ENCODE peak calls at places on chromosomes 12 and 14, in five cellular contexts. L is stomach, T is suprapubic skin, P is A673, M is psoas muscle. C is an unnamed sample. For H3K4me1, the result is how much of the 10 kb centered on the place peaks cover.

GRCh38 chr12:53170245-53170644 is 10.3 kb upstream of the ZNF740 start:
- DNase-seq in L (peak), T (no peak), P (no peak), M (no peak), C (no peak)

GRCh38 chr12:13197526-13198141 is 1.1 kb downstream of the EMP1 start:
- DNase-seq in L (no peak), T (peak), P (peak), M (peak), C (no peak)

GRCh38 chr12:31029916-31030562 is 43.6 kb upstream of the DDX11 start:
- DNase-seq in L (no peak), T (no peak), P (no peak), M (no peak), C (no peak)

GRCh38 chr12:118055144-118055557 is 5.8 kb downstream of the WSB2 start:
- DNase-seq in L (peak), T (peak), P (peak), M (peak), C (peak)

GRCh38 chr12:124737040-124737419 is 126.6 kb downstream of the SCARB1 start:
- DNase-seq in L (no peak), T (no peak), P (no peak), M (no peak), C (no peak)

GRCh38 chr14:95255487-95255886 is 64.2 kb downstream of the CLMN start:
- DNase-seq in L (peak), T (no peak), P (peak), M (no peak), C (peak)

GRCh38 chr14:90903101-90903500 is 86.9 kb upstream of the TTC7B start:
- DNase-seq in L (peak), T (no peak), P (peak), M (no peak), C (no peak)

GRCh38 chr14:60753264-60754126 is 18.9 kb downstream of the MNAT1 start:
- DNase-seq in L (no peak), T (no peak), P (no peak), M (no peak), C (no peak)

GRCh38 chr12:54018608-54018984 is 9.6 kb upstream of the HOXC6 start:
- DNase-seq in L (no peak), T (no peak), P (peak), M (peak), C (no peak)

GRCh38 chr12:89960607-89961394 is 252.2 kb upstream of the ATP2B1 start:
- DNase-seq in L (no peak), T (no peak), P (no peak), M (no peak), C (no peak)

GRCh38 chr12:21659383-21659782 is 1.7 kb upstream of the LDHB start:
- DNase-seq in L (no peak), T (no peak), P (no peak), M (no peak), C (no peak)

GRCh38 chr14:32933943-32934890 is 4.5 kb upstream of the NPAS3 start:
- DNase-seq in L (no peak), T (no peak), P (peak), M (peak), C (no peak)

GRCh38 chr12:27434673-27435565 is 11.6 kb upstream of the SMCO2 start:
- DNase-seq in L (no peak), T (no peak), P (peak), M (no peak), C (no peak)

GRCh38 chr12:72692338-72692737 is 420.2 kb downstream of the TRHDE start:
- DNase-seq in L (no peak), T (no peak), P (no peak), M (no peak), C (no peak)

GRCh38 chr12:92144631-92145480 is 790 bp downstream of the BTG1 start:
- DNase-seq in L (peak), T (peak), P (peak), M (peak), C (peak)

GRCh38 chr12:49636574-49636973 is 13.2 kb downstream of the PRPF40B start:
- DNase-seq in L (no peak), T (peak), P (no peak), M (no peak), C (no peak)

GRCh38 chr12:69241444-69242092 is 2.2 kb downstream of the CPSF6 start:
- DNase-seq in L (no peak), T (no peak), P (peak), M (no peak), C (no peak)
- H3K4me3 ChIP-seq in L (peak), T (peak), P (peak), M (peak), C (peak)

GRCh38 chr14:89379891-89380820 is 36.9 kb downstream of the FOXN3 start:
- DNase-seq in L (no peak), T (no peak), P (no peak), M (no peak), C (no peak)

GRCh38 chr14:89384023-89384422 is 33.0 kb downstream of the FOXN3 start:
- DNase-seq in L (no peak), T (no peak), P (no peak), M (no peak), C (no peak)

GRCh38 chr14:89384636-89385035 is 32.4 kb downstream of the FOXN3 start:
- DNase-seq in L (no peak), T (no peak), P (no peak), M (no peak), C (no peak)

GRCh38 chr14:89383171-89383845 is 33.7 kb downstream of the FOXN3 start:
- DNase-seq in L (no peak), T (no peak), P (no peak), M (no peak), C (no peak)

DNA sequence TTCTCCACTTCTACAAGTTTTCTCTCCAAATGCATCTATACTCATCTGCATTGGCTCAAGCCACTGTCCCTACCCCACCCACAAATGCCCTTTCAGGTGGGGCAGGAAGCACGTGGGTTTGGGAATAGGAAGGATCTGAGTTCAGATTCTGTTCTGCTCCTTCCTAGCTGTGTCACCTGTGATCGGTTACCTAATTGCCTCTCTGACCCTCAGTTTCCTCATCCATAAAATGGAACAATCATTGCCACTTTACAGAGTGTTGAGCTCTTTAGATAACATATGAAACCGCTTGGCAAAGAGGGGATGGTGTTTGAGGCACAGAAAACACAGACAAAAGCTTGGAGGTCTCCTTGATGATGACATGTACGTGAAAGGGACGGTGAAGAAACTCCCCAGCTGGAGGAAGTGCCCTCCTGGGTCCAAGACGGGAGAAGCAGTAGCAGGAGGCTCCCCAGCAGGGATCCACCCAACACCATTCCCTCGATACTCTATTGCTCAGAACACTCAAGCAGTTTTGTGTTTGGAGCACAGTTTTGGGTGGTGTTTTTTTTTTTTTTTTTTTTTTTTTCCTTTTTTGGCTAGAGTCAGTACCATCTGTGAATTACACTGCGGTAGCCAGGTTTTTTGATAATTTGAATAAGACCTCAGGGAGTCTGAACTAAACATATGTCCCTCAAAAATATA is 34.4 kb downstream of the FOXN3 start:
- DNase-seq in L (no peak), T (no peak), P (no peak), M (no peak), C (no peak)
- H3K4me1 ChIP-seq in L (under half), T (under half), P (under half), M (under half), C (under half)

GRCh38 chr14:101441710-101442109 is 119.6 kb upstream of the DIO3 start:
- DNase-seq in L (no peak), T (no peak), P (no peak), M (no peak), C (no peak)

GRCh38 chr14:101444116-101444515 is 117.2 kb upstream of the DIO3 start:
- DNase-seq in L (no peak), T (no peak), P (no peak), M (no peak), C (no peak)

GRCh38 chr14:101446387-101446969 is 114.8 kb upstream of the DIO3 start:
- DNase-seq in L (no peak), T (no peak), P (no peak), M (no peak), C (no peak)

GRCh38 chr14:101442451-101442850 is 118.8 kb upstream of the DIO3 start:
- DNase-seq in L (no peak), T (no peak), P (no peak), M (no peak), C (no peak)

DNA sequence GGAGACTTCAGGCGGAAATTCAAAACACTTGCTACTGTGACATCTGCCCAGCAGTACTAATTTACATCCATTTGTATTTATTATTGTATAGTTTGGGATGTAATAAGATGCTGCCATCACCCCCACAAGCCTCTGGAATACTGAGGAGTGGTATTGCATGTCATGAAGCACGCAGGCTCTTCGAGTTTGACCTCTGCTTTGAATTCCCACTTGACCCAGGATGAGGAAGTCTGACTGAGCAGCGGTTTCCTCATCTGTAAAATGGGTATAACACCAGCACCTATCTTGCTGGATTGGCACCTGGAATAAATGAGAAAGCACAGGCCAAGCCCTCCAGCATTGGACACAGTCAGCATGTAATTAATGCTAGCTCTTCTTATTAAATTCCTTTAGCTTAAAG is 116.0 kb upstream of the DIO3 start:
- DNase-seq in L (no peak), T (no peak), P (no peak), M (no peak), C (no peak)
- H3K4me3 ChIP-seq in L (no peak), T (no peak), P (no peak), M (no peak), C (no peak)

GRCh38 chr12:65827827-65828231 is 3.5 kb downstream of the HMGA2 start:
- DNase-seq in L (no peak), T (no peak), P (no peak), M (no peak), C (no peak)

GRCh38 chr12:65826513-65827171 is 2.4 kb downstream of the HMGA2 start:
- DNase-seq in L (no peak), T (no peak), P (peak), M (no peak), C (no peak)

GRCh38 chr12:65830305-65830704 is 6.0 kb downstream of the HMGA2 start:
- DNase-seq in L (no peak), T (no peak), P (no peak), M (no peak), C (no peak)

GRCh38 chr12:65829716-65830115 is 5.4 kb downstream of the HMGA2 start:
- DNase-seq in L (no peak), T (no peak), P (no peak), M (no peak), C (no peak)

GRCh38 chr12:65828711-65829339 is 4.5 kb downstream of the HMGA2 start:
- DNase-seq in L (no peak), T (no peak), P (no peak), M (no peak), C (no peak)
- H3K4me1 ChIP-seq in L (under half), T (under half), P (under half), M (under half), C (under half)

DNA sequence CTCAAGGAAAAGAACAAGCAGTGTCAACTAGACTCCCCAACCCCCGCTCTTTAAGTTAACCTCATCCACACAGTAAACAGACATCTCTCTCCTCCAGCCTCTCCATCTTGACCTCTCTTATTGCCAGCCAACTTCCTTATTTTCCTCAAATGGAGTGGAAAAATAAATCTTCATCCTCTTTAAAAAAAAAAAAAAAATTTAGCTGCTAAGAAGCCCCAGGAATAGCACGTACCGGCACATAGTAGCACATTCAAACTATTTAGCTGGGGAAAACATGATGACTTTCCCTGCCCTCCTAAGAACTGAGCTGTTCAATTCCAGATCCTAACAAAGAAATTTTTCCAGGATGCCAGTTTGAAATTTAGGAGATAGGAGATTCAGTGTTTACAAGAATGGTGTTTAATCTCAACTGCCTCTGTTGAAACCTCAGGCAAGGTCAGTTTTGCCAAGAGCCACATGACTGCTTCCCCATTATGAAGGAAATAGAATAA is 90.8 kb downstream of the EPS8 start:
- DNase-seq in L (no peak), T (no peak), P (no peak), M (no peak), C (no peak)
- H3K4me3 ChIP-seq in L (no peak), T (no peak), P (no peak), M (no peak), C (no peak)

GRCh38 chr14:104432611-104433231 is 146.8 kb upstream of the C14orf180 start:
- DNase-seq in L (peak), T (peak), P (no peak), M (no peak), C (peak)
- H3K4me1 ChIP-seq in L (under half), T (under half), P (under half), M (under half), C (under half)

DNA sequence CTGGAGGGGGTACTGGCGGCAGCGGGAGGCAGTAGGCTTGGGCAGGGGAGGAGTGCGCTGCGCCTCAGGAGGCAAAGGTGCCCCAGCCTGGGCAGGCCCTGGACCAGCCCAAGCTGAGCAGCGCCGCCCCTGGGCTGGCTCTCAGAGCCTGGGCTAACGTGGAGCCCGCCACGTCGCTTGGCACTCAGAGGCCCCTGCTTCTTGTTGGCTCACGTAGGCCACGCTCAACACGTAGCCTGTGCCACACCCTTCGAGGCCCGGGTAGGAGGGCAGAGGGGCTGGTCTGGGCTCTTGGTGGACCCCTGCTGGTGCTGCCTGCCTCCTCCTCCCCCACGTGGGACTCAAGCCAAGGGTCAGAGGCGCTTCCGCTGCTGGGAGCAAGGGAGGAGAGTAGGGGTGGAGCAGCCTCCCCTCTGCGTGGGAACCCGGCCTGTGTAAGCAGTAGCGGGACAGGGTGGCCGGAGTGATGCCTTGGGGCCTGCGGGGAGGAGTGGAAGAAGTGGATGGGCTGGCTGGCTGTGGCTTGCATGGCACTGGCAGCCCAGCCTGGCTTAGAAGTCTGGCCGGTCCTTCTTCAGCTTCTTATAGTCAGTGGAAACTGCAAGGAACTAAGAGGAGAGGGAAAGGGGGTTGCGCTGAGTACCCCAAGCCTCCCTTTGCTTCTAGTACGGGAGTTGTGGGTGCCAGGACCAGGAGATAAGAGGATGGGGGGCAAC is 5.7 kb downstream of the SHMT2 start:
- DNase-seq in L (peak), T (peak), P (no peak), M (peak), C (peak)
- H3K4me3 ChIP-seq in L (no peak), T (peak), P (no peak), M (peak), C (peak)

GRCh38 chr12:114682101-114682919 is 1.7 kb downstream of the TBX3 start:
- DNase-seq in L (no peak), T (no peak), P (no peak), M (no peak), C (no peak)

GRCh38 chr12:114683709-114684097 is 272 bp downstream of the TBX3 start:
- DNase-seq in L (no peak), T (no peak), P (no peak), M (no peak), C (no peak)

GRCh38 chr12:114684870-114685273 is 897 bp upstream of the TBX3 start:
- DNase-seq in L (no peak), T (no peak), P (no peak), M (no peak), C (no peak)

GRCh38 chr12:114684098-114684869 is at the start of gene TBX3:
- DNase-seq in L (peak), T (peak), P (peak), M (peak), C (peak)

GRCh38 chr12:114682920-114683708 is 861 bp downstream of the TBX3 start:
- DNase-seq in L (peak), T (no peak), P (peak), M (no peak), C (no peak)
- H3K4me1 ChIP-seq in L (under half), T (under half), P (under half), M (under half), C (under half)